ENCODE peak calls at places on chromosome 4, in ten cellular contexts. T, N, O, Y, X, Z, S, W, A and Q are unnamed samples. For H3K4me1 and H3K36me3, the result is how much of the 10 kb centered on the place peaks cover.

GRCh38 chr4:133720001-133720400 is 481.6 kb downstream of the PABPC4L start:
- DNase-seq in O (no peak), Z (no peak), X (no peak), S (no peak), T (no peak), N (no peak), A (no peak), Y (no peak), W (no peak), Q (no peak)

GRCh38 chr4:174215055-174215454 is 68.4 kb downstream of the FBXO8 start:
- DNase-seq in W (no peak), O (no peak), N (no peak), Y (no peak), T (no peak), S (no peak), A (no peak), Z (no peak), X (no peak), Q (no peak)

GRCh38 chr4:138485498-138485897 is 243.3 kb upstream of the SLC7A11 start:
- DNase-seq in Z (no peak), A (no peak), T (no peak), N (no peak), W (no peak), S (no peak), X (no peak), O (no peak), Y (no peak), Q (no peak)

GRCh38 chr4:151688003-151688784 is 72.6 kb downstream of the GATB start:
- DNase-seq in O (no peak), Z (no peak), S (no peak), W (no peak), T (no peak), A (no peak), X (no peak), Y (no peak), N (no peak), Q (no peak)

GRCh38 chr4:117064297-117064696 is 21.1 kb downstream of the TRAM1L1 start:
- DNase-seq in S (no peak), A (no peak), T (no peak), Z (no peak), N (no peak), Y (no peak), X (no peak), O (no peak), W (no peak), Q (no peak)

GRCh38 chr4:57023104-57023503 is 44.4 kb downstream of the POLR2B start:
- DNase-seq in S (no peak), Y (no peak), W (no peak), O (no peak), T (no peak), Z (no peak), N (no peak), X (no peak), A (no peak), Q (no peak)

GRCh38 chr4:6986781-6987565 is 56.2 kb upstream of the TADA2B start:
- DNase-seq in N (peak), O (peak), Z (peak), Y (peak), W (peak), T (peak), A (peak), S (peak), X (peak), Q (peak)

GRCh38 chr4:141763373-141763772 is 127.0 kb downstream of the IL15 start:
- DNase-seq in S (no peak), A (no peak), X (no peak), Y (no peak), N (no peak), Z (no peak), W (no peak), O (no peak), T (no peak), Q (no peak)

GRCh38 chr4:85039526-85039925 is 73.0 kb upstream of the WDFY3 start:
- DNase-seq in N (no peak), T (no peak), X (no peak), A (no peak), W (no peak), S (no peak), O (no peak), Y (no peak), Z (no peak), Q (no peak)

GRCh38 chr4:24164054-24164453 is 274.2 kb upstream of the PPARGC1A start:
- DNase-seq in X (no peak), A (no peak), T (no peak), O (no peak), Z (no peak), W (no peak), Y (no peak), N (no peak), S (no peak), Q (no peak)

GRCh38 chr4:10521386-10521785 is 64.2 kb upstream of the ZNF518B start:
- DNase-seq in A (no peak), Z (no peak), N (no peak), W (no peak), S (no peak), O (no peak), X (no peak), T (no peak), Y (no peak), Q (no peak)

GRCh38 chr4:163651761-163652160 is 157.3 kb downstream of the TMA16 start:
- DNase-seq in A (no peak), N (no peak), O (no peak), X (no peak), T (no peak), Y (no peak), S (no peak), W (no peak), Z (no peak), Q (no peak)

GRCh38 chr4:74608151-74608949 is 163.4 kb downstream of the AREG start:
- DNase-seq in N (no peak), W (no peak), S (no peak), T (no peak), X (no peak), A (no peak), Y (peak), Z (no peak), O (no peak), Q (no peak)

GRCh38 chr4:149836546-149836945 is 20.9 kb upstream of the IQCM start:
- DNase-seq in Y (no peak), O (no peak), W (no peak), N (no peak), X (no peak), Z (no peak), T (no peak), S (no peak), A (no peak), Q (no peak)

GRCh38 chr4:188121530-188121929 is 12.1 kb upstream of the TRIML2 start:
- DNase-seq in T (no peak), A (no peak), W (no peak), Z (no peak), X (no peak), Y (no peak), S (no peak), O (no peak), N (no peak), Q (no peak)

GRCh38 chr4:1285790-1286553 is 3.7 kb upstream of the MAEA start:
- DNase-seq in N (no peak), X (no peak), Y (no peak), S (no peak), Z (no peak), T (no peak), O (peak), W (no peak), A (no peak), Q (no peak)

GRCh38 chr4:81255524-81255923 is 40.5 kb upstream of the PRKG2 start:
- DNase-seq in O (no peak), W (no peak), A (no peak), Y (no peak), Z (no peak), X (no peak), N (no peak), S (no peak), T (no peak), Q (no peak)

GRCh38 chr4:76801621-76802545 is 96.1 kb downstream of the SOWAHB start:
- DNase-seq in A (peak), N (no peak), X (no peak), Z (no peak), Y (no peak), T (peak), O (peak), W (no peak), S (no peak), Q (no peak)

GRCh38 chr4:80173387-80173786 is 23.9 kb upstream of the PRDM8 start:
- DNase-seq in N (peak), A (no peak), X (no peak), Y (no peak), S (no peak), W (no peak), Z (peak), O (no peak), T (no peak), Q (no peak)

GRCh38 chr4:147040874-147041273 is 95.2 kb upstream of the TTC29 start:
- DNase-seq in Y (no peak), N (no peak), O (no peak), X (no peak), S (no peak), T (no peak), W (no peak), A (no peak), Z (no peak), Q (no peak)

GRCh38 chr4:8101213-8101781 is 57.3 kb downstream of the ABLIM2 start:
- DNase-seq in Z (no peak), Y (peak), O (no peak), W (peak), X (no peak), T (peak), A (no peak), N (no peak), S (no peak), Q (peak)

GRCh38 chr4:40747436-40747835 is 2.3 kb upstream of the NSUN7 start:
- DNase-seq in W (no peak), A (no peak), S (no peak), T (no peak), N (no peak), X (no peak), O (no peak), Z (no peak), Y (no peak), Q (no peak)

GRCh38 chr4:7213802-7214201 is 21.5 kb downstream of the SORCS2 start:
- DNase-seq in Y (no peak), O (no peak), T (no peak), S (no peak), X (no peak), N (no peak), W (no peak), Z (no peak), A (no peak), Q (no peak)

GRCh38 chr4:138392751-138393308 is 150.7 kb upstream of the SLC7A11 start:
- DNase-seq in Z (no peak), S (no peak), N (no peak), O (no peak), X (no peak), T (no peak), W (no peak), Y (no peak), A (no peak), Q (no peak)

GRCh38 chr4:23631255-23631950 is 258.4 kb downstream of the PPARGC1A start:
- DNase-seq in T (no peak), N (no peak), X (no peak), Y (no peak), W (no peak), Z (no peak), S (no peak), O (no peak), A (no peak), Q (no peak)

GRCh38 chr4:174553828-174554227 is 31.5 kb upstream of the HPGD start:
- DNase-seq in S (no peak), X (no peak), T (no peak), N (no peak), A (no peak), Z (no peak), Y (no peak), W (no peak), O (no peak), Q (no peak)

GRCh38 chr4:85544751-85545150 is 69.8 kb downstream of the ARHGAP24 start:
- DNase-seq in A (no peak), X (no peak), S (no peak), N (no peak), Z (no peak), O (no peak), Y (no peak), W (no peak), T (no peak), Q (no peak)

GRCh38 chr4:6772223-6772928 is 10.2 kb upstream of the KIAA0232 start:
- DNase-seq in T (no peak), N (no peak), Y (no peak), W (no peak), Z (no peak), O (no peak), X (no peak), A (no peak), S (peak), Q (no peak)

GRCh38 chr4:55768291-55768690 is 51.3 kb upstream of the EXOC1L start:
- DNase-seq in O (no peak), W (no peak), A (no peak), T (no peak), Y (peak), X (peak), S (no peak), N (no peak), Z (no peak), Q (no peak)

GRCh38 chr4:182724414-182724813 is 192.8 kb downstream of the DCTD start:
- DNase-seq in O (no peak), W (no peak), Y (no peak), T (no peak), N (no peak), S (no peak), Z (no peak), X (no peak), A (no peak), Q (no peak)

GRCh38 chr4:138035781-138036258 is 206.3 kb downstream of the SLC7A11 start:
- DNase-seq in T (no peak), O (no peak), X (no peak), Y (no peak), W (no peak), N (peak), S (no peak), A (no peak), Z (no peak), Q (no peak)

GRCh38 chr4:108172231-108172779 is 3.6 kb upstream of the LEF1 start:
- DNase-seq in A (no peak), T (peak), S (no peak), Y (no peak), Z (no peak), O (no peak), X (no peak), W (no peak), N (no peak), Q (peak)

GRCh38 chr4:162163892-162164759 is at the start of gene FSTL5:
- DNase-seq in Z (no peak), T (peak), O (peak), X (peak), Y (peak), N (no peak), S (no peak), W (peak), A (peak), Q (peak)

GRCh38 chr4:125321709-125322362 is 7.1 kb downstream of the FAT4 start:
- DNase-seq in Z (no peak), A (no peak), T (no peak), Y (no peak), N (no peak), X (no peak), W (no peak), S (no peak), O (no peak), Q (no peak)

GRCh38 chr4:151097759-151098158 is 1.7 kb upstream of the RPS3A start:
- DNase-seq in Y (no peak), S (no peak), W (no peak), N (no peak), X (no peak), A (no peak), O (no peak), Z (no peak), T (no peak), Q (no peak)

GRCh38 chr4:137370206-137370633 is 162.1 kb downstream of the PCDH18 start:
- DNase-seq in N (no peak), S (no peak), T (no peak), A (no peak), O (no peak), X (no peak), Z (no peak), W (no peak), Y (no peak), Q (no peak)

GRCh38 chr4:48350871-48351270 is 9.5 kb downstream of the SLAIN2 start:
- DNase-seq in S (no peak), N (no peak), X (no peak), W (no peak), Z (no peak), Y (no peak), A (no peak), O (no peak), T (no peak), Q (no peak)
- H3K4me1 ChIP-seq in S (under half), N (under half), X (under half), W (under half), Z (under half), Y (under half), A (under half), O (under half), T (under half), Q (under half)

GRCh38 chr4:177229331-177229730 is 80.3 kb upstream of the NEIL3 start:
- DNase-seq in W (no peak), Y (no peak), O (no peak), A (no peak), Z (no peak), T (no peak), X (no peak), S (no peak), N (no peak), Q (no peak)
- H3K4me3 ChIP-seq in W (peak), Y (no peak), O (no peak), A (no peak), Z (no peak), T (peak), X (no peak), S (peak), N (no peak), Q (peak)

GRCh38 chr4:165308606-165309005 is 18.9 kb upstream of the MSMO1 start:
- DNase-seq in X (no peak), W (no peak), Y (no peak), T (no peak), Z (no peak), S (no peak), O (no peak), A (no peak), N (no peak), Q (no peak)

GRCh38 chr4:165312506-165312905 is 15.0 kb upstream of the MSMO1 start:
- DNase-seq in Z (no peak), Y (no peak), X (no peak), S (no peak), O (no peak), A (no peak), W (no peak), N (no peak), T (no peak), Q (no peak)

GRCh38 chr4:165302658-165303057 is 24.8 kb upstream of the MSMO1 start:
- DNase-seq in A (no peak), W (no peak), O (no peak), X (no peak), T (no peak), Y (no peak), S (no peak), N (no peak), Z (no peak), Q (no peak)

GRCh38 chr4:165308174-165308573 is 19.3 kb upstream of the MSMO1 start:
- DNase-seq in S (no peak), Y (no peak), A (no peak), X (no peak), O (no peak), W (no peak), Z (no peak), T (no peak), N (no peak), Q (no peak)
- H3K36me3 ChIP-seq in S (under half), Y (under half), A (under half), X (under half), O (half or more), W (under half), Z (under half), T (under half), N (under half), Q (under half)

GRCh38 chr4:38784141-38784540 is 1.4 kb upstream of the TLR10 start:
- DNase-seq in Y (no peak), N (no peak), O (no peak), T (no peak), Z (no peak), A (no peak), X (no peak), S (no peak), W (no peak), Q (no peak)
- H3K4me1 ChIP-seq in Y (under half), N (under half), O (under half), T (under half), Z (under half), A (under half), X (under half), S (under half), W (under half), Q (under half)

GRCh38 chr4:32169841-32170240 is 1449.7 kb downstream of the PCDH7 start:
- DNase-seq in W (no peak), X (no peak), S (no peak), Z (no peak), A (no peak), N (no peak), T (no peak), O (no peak), Y (no peak), Q (no peak)
- H3K4me3 ChIP-seq in W (no peak), X (no peak), S (no peak), Z (no peak), A (no peak), N (no peak), T (no peak), O (no peak), Y (no peak), Q (no peak)

DNA sequence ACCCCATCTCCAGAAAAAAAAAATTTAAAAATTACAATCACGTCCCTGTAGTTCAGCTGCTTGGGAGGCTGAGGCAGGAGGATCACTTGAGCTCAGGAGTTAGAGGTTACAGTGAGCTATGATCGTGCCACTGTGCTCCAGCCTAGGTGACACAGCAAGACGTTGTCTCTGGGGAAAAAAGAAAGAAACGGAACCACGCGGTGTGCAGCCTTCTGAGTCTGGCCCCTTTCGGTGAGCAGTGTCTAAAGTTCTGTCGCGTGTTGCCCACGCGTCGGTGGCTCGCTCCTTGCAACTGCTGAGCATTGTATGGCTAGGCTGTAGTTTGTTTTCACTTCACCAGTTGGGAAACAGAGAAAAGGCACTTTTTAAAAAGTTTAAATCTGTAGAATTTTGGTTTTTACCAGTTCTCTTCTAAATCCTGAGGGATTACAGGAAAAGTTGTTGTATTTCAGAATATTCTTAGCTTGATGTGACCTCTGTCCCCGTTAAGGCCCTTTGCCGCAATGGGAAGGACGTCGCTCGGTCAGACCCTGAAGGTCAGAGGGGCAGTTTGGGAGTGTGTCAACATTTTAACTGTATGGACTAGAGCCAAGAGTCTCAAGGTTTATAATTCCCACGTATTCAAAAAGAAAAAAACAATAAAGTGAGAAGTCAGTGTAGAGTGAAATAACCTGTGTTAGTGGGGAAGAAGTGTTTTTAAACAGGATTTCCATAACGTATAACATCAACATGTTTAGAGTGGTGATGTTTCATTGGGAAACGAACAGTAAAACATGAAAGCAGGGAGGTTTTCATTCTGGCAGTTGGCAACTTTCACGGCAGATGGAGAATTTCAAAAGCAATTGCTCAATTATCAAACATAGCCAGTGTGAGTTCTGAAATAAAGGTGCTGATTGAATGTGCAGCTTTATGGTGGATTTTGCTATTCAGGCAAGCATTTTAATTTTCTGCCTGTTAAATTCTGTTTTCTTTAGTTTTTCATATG is 45.8 kb upstream of the MSANTD1 start:
- DNase-seq in Y (no peak), A (no peak), W (no peak), N (no peak), Z (no peak), S (no peak), O (no peak), T (no peak), X (no peak), Q (no peak)
- H3K36me3 ChIP-seq in Y (under half), A (under half), W (half or more), N (under half), Z (under half), S (under half), O (half or more), T (under half), X (half or more), Q (under half)

DNA sequence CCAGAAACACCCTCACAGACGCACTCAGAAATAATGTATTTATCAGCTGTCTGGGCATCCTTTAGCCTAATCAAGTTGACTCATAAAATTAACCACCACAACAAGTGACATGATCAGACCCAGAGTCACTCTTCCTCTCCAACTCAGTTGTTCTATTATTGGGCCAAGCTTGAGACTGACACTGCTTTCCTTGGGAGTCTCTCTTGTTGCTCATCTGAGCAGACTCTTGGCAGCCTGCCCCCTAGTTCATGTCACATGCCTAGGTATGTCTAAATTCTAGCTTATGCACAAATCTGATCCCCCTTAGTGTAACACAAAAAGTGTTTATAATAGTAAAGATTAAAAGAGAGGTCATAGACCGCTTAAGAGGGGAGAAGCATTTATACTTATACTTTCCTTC is 72.6 kb upstream of the ADAMTS3 start:
- DNase-seq in O (no peak), Z (no peak), N (no peak), X (no peak), Y (no peak), S (no peak), W (no peak), A (no peak), T (no peak), Q (no peak)
- H3K4me1 ChIP-seq in O (under half), Z (under half), N (under half), X (under half), Y (under half), S (under half), W (under half), A (under half), T (under half), Q (under half)

DNA sequence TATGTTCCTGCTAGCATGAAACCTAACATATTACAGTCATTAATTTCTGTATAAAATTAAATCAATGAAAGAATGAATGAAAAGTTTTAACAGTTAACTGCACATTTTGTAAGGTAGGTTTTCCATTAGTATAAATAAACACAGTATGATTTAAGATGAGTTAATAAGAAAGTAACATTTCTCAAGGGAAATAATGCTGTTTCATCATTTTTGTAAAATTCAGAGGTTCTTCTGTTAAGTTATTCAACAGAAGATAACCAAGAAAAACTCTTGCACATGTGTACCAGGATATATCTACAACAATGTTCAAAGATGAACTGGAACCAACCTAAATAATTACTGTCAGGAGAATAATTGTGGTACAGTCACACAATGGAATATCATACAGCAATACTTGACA is 88.6 kb downstream of the NEK1 start:
- DNase-seq in S (no peak), Y (no peak), W (no peak), X (no peak), T (no peak), Z (no peak), A (no peak), N (no peak), O (no peak), Q (no peak)
- H3K4me3 ChIP-seq in S (no peak), Y (no peak), W (no peak), X (no peak), T (no peak), Z (no peak), A (no peak), N (no peak), O (no peak), Q (no peak)